ENCODE peak calls at places on chromosomes 13 and 19, in ten cellular contexts. Z is left lung, N is heart right ventricle, O is spleen, B is ovary, W is colonic mucosa, S is hepatocyte, R is PC-3, L is neural progenitor cell, D is uterus. H is an unnamed sample.

GRCh38 chr13:75749407-75749806 is 113.3 kb downstream of the LMO7 start:
- DNase-seq in D (no peak), B (no peak), Z (no peak), O (no peak), N (no peak), S (no peak), W (no peak), R (peak; percentile 36), L (peak; percentile 33), H (peak; percentile 18)

GRCh38 chr13:112783946-112784500 is 94.2 kb downstream of the ATP11A start:
- DNase-seq in D (peak; percentile 13), S (no peak), O (no peak), B (no peak), Z (peak; percentile 76), R (no peak), N (no peak), W (no peak), L (no peak), H (no peak)

GRCh38 chr19:10889880-10890279 is 18.5 kb downstream of the CARM1 start:
- DNase-seq in W (no peak), D (no peak), R (no peak), Z (no peak), N (no peak), S (no peak), L (no peak), B (no peak), O (no peak), H (no peak)

GRCh38 chr13:67803118-67803517 is 573.0 kb upstream of the PCDH9 start:
- DNase-seq in B (no peak), W (no peak), N (no peak), S (peak; percentile 15), D (no peak), Z (no peak), O (no peak), L (no peak), R (no peak), H (no peak)

GRCh38 chr13:46296920-46297319 is 85.2 kb downstream of the LRRC63 start:
- DNase-seq in W (no peak), S (peak; percentile 38), O (no peak), L (no peak), N (no peak), D (no peak), Z (no peak), R (peak; percentile 18), B (no peak), H (no peak)

GRCh38 chr13:75761373-75761772 is 125.2 kb downstream of the LMO7 start:
- DNase-seq in R (no peak), N (no peak), W (no peak), D (no peak), O (no peak), B (no peak), S (no peak), Z (no peak), L (no peak), H (peak; percentile 17)

GRCh38 chr13:44199627-44200207 is 173.9 kb upstream of the SERP2 start:
- DNase-seq in B (no peak), S (peak; percentile 52), Z (no peak), O (no peak), N (no peak), L (no peak), W (no peak), D (no peak), R (peak; percentile 29), H (peak; percentile 33)

GRCh38 chr13:98798849-98799645 is 46.6 kb upstream of the SLC15A1 start:
- DNase-seq in N (no peak), D (no peak), O (no peak), L (no peak), W (no peak), Z (no peak), S (no peak), R (no peak), B (no peak), H (no peak)

GRCh38 chr13:26679945-26680516 is 80.6 kb downstream of the GPR12 start:
- DNase-seq in S (no peak), L (peak; percentile 77), R (no peak), B (no peak), Z (no peak), N (no peak), O (no peak), W (no peak), D (no peak), H (no peak)

GRCh38 chr13:60213236-60213746 is 49.6 kb upstream of the DIAPH3 start:
- DNase-seq in B (no peak), O (no peak), Z (no peak), N (no peak), L (no peak), W (no peak), D (no peak), S (no peak), R (no peak), H (no peak)

GRCh38 chr19:15015946-15016542 is 33.2 kb upstream of the CASP14 start:
- DNase-seq in D (no peak), W (no peak), N (no peak), L (peak; percentile 83), S (peak; percentile 53), B (no peak), Z (no peak), R (peak; percentile 42), O (no peak), H (peak; percentile 24)

GRCh38 chr13:111572956-111573355 is 252.5 kb downstream of the TEX29 start:
- DNase-seq in L (no peak), S (no peak), W (no peak), B (no peak), N (no peak), Z (no peak), D (no peak), R (no peak), O (peak; percentile 57), H (no peak)

GRCh38 chr19:10672529-10673150 is 18.5 kb downstream of the ILF3 start:
- DNase-seq in L (no peak), S (no peak), D (no peak), Z (no peak), B (no peak), O (no peak), W (no peak), N (no peak), R (no peak), H (no peak)

GRCh38 chr13:40590112-40590862 is 76.2 kb downstream of the FOXO1 start:
- DNase-seq in S (no peak), N (no peak), O (no peak), R (no peak), Z (no peak), D (no peak), B (no peak), L (no peak), W (no peak), H (no peak)

GRCh38 chr13:39536906-39537305 is 66.1 kb downstream of the LHFPL6 start:
- DNase-seq in W (no peak), Z (no peak), O (no peak), B (no peak), D (no peak), S (peak; percentile 11), N (no peak), L (peak; percentile 13), R (no peak), H (no peak)
- TF ChIP-seq CTCF in W (no peak), Z (no peak), O (no peak), B (no peak), D (no peak), S (no peak), N (no peak), L (no peak), R (no peak), H (no peak)

GRCh38 chr13:30333601-30334000 is 26.2 kb upstream of the KATNAL1 start:
- DNase-seq in L (no peak), O (no peak), D (no peak), R (no peak), N (no peak), Z (no peak), W (no peak), S (no peak), B (no peak), H (no peak)
- H3K27ac ChIP-seq in L (no peak overlapping the region), O (no peak overlapping the region), D (peak overlapping the region; percentile 58), R (no peak overlapping the region), N (no peak overlapping the region), Z (no peak overlapping the region), W (no peak overlapping the region), S (no peak overlapping the region), B (no peak overlapping the region), H (no peak overlapping the region)

DNA sequence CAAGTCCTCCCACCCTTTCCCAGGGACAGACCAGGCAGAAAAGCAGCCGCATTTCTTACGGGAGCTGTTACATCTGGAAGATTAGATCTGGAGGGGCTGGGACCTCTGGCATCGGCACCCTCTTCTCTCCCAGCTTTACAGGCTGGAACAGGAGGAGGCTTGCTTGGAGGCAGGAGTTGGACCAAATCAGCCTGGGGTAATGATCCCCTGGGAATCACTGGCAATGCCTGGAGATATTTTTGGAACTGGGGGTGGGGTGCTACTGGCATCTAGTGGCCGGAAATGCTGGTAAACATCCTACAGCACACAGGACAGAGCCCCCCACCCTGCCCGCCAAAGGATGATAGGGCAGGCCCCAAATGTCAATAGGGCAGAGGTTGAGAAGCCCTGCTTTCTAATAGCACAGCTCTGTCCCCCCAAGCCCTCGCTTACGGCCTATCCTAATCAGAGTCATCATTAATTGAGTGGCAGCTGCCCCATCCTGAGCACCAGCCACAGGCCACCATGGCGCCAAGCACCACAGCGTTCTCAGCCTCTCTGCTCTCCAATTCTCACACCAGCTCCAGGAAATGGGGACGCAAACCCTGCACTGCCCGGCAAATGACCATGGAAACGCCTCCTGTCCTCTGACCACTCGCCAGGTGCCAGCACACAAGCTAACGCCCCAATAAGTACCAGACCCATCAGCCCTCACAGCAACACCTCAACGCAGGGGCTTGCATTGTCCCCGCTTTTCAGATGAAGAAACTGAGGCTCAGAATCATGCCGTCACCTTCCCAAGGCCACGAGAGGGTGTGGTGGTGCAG is 20.6 kb downstream of the LRRC4B start:
- DNase-seq in Z (no peak), N (no peak), R (no peak), D (no peak), B (no peak), W (no peak), O (no peak), L (no peak), S (no peak), H (no peak)
- TF ChIP-seq CTCF in Z (no peak), N (no peak), R (no peak), D (no peak), B (no peak), W (no peak), O (no peak), L (peak; percentile 24), S (no peak), H (no peak)

GRCh38 chr19:16627194-16627927 is 643 bp downstream of the MED26 start:
- DNase-seq in S (peak; percentile 28), O (no peak), D (no peak), Z (peak; percentile 43), L (peak; percentile 52), B (peak; percentile 48), W (peak; percentile 26), R (no peak), N (peak; percentile 7), H (peak; percentile 25)

GRCh38 chr19:16626796-16627193 is 1.2 kb downstream of the MED26 start:
- DNase-seq in Z (no peak), B (no peak), N (no peak), D (no peak), L (peak; percentile 21), W (no peak), S (peak; percentile 24), O (no peak), R (no peak), H (peak; percentile 53)

GRCh38 chr19:16628183-16628983 is at the start of gene MED26:
- DNase-seq in N (peak; percentile 95), L (peak; percentile 98), W (peak; percentile 97), S (peak; percentile 98), Z (peak; percentile 97), B (peak; percentile 98), O (peak; percentile 98), R (peak; percentile 98), D (peak; percentile 95), H (peak; percentile 100)

GRCh38 chr19:16628984-16629691 is 1.1 kb upstream of the MED26 start:
- DNase-seq in L (no peak), Z (no peak), N (peak; percentile 65), W (peak; percentile 77), R (no peak), S (peak; percentile 70), B (peak; percentile 67), D (peak; percentile 54), O (no peak), H (peak; percentile 26)

GRCh38 chr19:16627928-16628182 is 149 bp downstream of the MED26 start:
- DNase-seq in D (no peak), S (no peak), W (no peak), N (no peak), Z (no peak), O (no peak), L (no peak), R (no peak), B (no peak), H (peak; percentile 13)
- H3K27ac ChIP-seq in D (peak overlapping the region; percentile 88), S (peak overlapping the region; percentile 84), W (peak overlapping the region; percentile 46), N (peak overlapping the region; percentile 79), Z (peak overlapping the region; percentile 72), O (peak overlapping the region; percentile 86), L (no peak overlapping the region), R (no peak overlapping the region), B (peak overlapping the region; percentile 62), H (peak overlapping the region; percentile 93)

H was measured in RWPE1.